ENCODE peak calls at places on chromosome X, in nine cellular contexts. W, D, H, X, T, M, Y, O and A are unnamed samples.

GRCh38 chrX:154730271-154730883 is 20.5 kb downstream of the GAB3 start:
- DNase-seq in W (peak; percentile 89), D (no peak), H (peak; percentile 81), X (peak; percentile 37), T (peak; percentile 74), M (peak; percentile 47), Y (no peak), O (no peak), A (no peak)

GRCh38 chrX:140712413-140713173 is 3.0 kb downstream of the LINC00632 start:
- DNase-seq in W (peak; percentile 34), D (peak; percentile 11), H (peak; percentile 65), X (peak; percentile 74), T (peak; percentile 78), M (peak; percentile 68), Y (no peak), O (peak; percentile 62), A (peak; percentile 46)

GRCh38 chrX:149490100-149490499 is 15.0 kb downstream of the IDS start:
- DNase-seq in W (peak; percentile 28), D (no peak), H (no peak), X (no peak), T (no peak), M (no peak), Y (no peak), O (no peak), A (no peak)

GRCh38 chrX:16592194-16592770 is 57.7 kb upstream of the S100G start:
- DNase-seq in W (no peak), D (no peak), H (no peak), X (no peak), T (no peak), M (no peak), Y (no peak), O (no peak), A (no peak)

GRCh38 chrX:134885336-134886016 is 105.3 kb upstream of the SMIM10 start:
- DNase-seq in W (no peak), D (no peak), H (peak; percentile 45), X (no peak), T (no peak), M (no peak), Y (no peak), O (no peak), A (no peak)

GRCh38 chrX:81779701-81780100 is 577.8 kb downstream of the SH3BGRL start:
- DNase-seq in W (no peak), D (no peak), H (peak; percentile 0), X (no peak), T (no peak), M (no peak), Y (no peak), O (no peak), A (no peak)

GRCh38 chrX:66126671-66127070 is 37.4 kb upstream of the HEPH start:
- DNase-seq in W (no peak), D (no peak), H (no peak), X (no peak), T (no peak), M (no peak), Y (no peak), O (no peak), A (no peak)

GRCh38 chrX:148629435-148629834 is 129.0 kb downstream of the AFF2 start:
- DNase-seq in W (no peak), D (no peak), H (peak; percentile 6), X (no peak), T (no peak), M (no peak), Y (no peak), O (no peak), A (no peak)

GRCh38 chrX:12401252-12401651 is 263.0 kb downstream of the FRMPD4 start:
- DNase-seq in W (no peak), D (no peak), H (no peak), X (no peak), T (no peak), M (no peak), Y (no peak), O (no peak), A (no peak)

GRCh38 chrX:2654436-2655340 is 36.4 kb upstream of the CD99 start:
- DNase-seq in W (no peak), D (peak; percentile 77), H (no peak), X (no peak), T (no peak), M (no peak), Y (no peak), O (no peak), A (no peak)

GRCh38 chrX:108736509-108737479 is at the start of gene IRS4:
- DNase-seq in W (no peak), D (no peak), H (peak; percentile 8), X (no peak), T (peak; percentile 73), M (peak; percentile 37), Y (peak; percentile 25), O (peak; percentile 62), A (no peak)

GRCh38 chrX:109848451-109849050 is 115.5 kb upstream of the ACSL4 start:
- DNase-seq in W (no peak), D (no peak), H (no peak), X (no peak), T (no peak), M (no peak), Y (no peak), O (no peak), A (no peak)

GRCh38 chrX:104566921-104567501 is 1.0 kb downstream of the IL1RAPL2 start:
- DNase-seq in W (no peak), D (no peak), H (no peak), X (no peak), T (no peak), M (no peak), Y (no peak), O (peak; percentile 14), A (no peak)

GRCh38 chrX:9586992-9587392 is 122.1 kb downstream of the TBL1X start:
- DNase-seq in W (no peak), D (no peak), H (no peak), X (no peak), T (no peak), M (no peak), Y (no peak), O (no peak), A (no peak)

DNA sequence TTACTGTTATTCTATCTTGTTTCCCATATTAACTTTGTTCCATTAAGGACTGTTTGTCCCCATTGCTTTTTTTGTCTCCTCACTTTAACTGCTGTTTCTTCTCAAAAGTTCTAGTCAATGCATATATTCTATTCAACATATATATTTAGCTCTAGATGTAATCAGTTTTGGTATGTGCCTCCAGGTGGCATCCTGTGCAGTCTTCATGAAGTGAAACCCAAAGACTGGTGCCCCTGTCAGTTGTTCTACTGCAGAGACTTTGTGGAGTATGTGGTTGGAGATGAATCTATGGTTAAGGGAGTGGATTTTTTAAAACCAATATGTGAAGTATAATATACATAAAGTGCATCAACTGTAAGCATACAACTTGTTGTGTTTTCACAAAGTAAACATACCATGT is 57.0 kb downstream of the VAMP7 start:
- DNase-seq in W (no peak), D (no peak), H (no peak), X (no peak), T (no peak), M (no peak), Y (no peak), O (no peak), A (no peak)
- TF ChIP-seq CTCF in W (no peak), D (no peak), H (no peak), X (no peak), T (no peak), M (no peak), Y (no peak), O (no peak), A (no peak)

GRCh38 chrX:85365370-85365995 is 14.0 kb downstream of the POF1B start:
- DNase-seq in W (no peak), D (no peak), H (no peak), X (no peak), T (no peak), M (no peak), Y (no peak), O (peak; percentile 2), A (no peak)
- TF ChIP-seq CTCF in W (no peak), D (no peak), H (no peak), X (no peak), T (no peak), M (no peak), Y (no peak), O (no peak), A (no peak)

DNA sequence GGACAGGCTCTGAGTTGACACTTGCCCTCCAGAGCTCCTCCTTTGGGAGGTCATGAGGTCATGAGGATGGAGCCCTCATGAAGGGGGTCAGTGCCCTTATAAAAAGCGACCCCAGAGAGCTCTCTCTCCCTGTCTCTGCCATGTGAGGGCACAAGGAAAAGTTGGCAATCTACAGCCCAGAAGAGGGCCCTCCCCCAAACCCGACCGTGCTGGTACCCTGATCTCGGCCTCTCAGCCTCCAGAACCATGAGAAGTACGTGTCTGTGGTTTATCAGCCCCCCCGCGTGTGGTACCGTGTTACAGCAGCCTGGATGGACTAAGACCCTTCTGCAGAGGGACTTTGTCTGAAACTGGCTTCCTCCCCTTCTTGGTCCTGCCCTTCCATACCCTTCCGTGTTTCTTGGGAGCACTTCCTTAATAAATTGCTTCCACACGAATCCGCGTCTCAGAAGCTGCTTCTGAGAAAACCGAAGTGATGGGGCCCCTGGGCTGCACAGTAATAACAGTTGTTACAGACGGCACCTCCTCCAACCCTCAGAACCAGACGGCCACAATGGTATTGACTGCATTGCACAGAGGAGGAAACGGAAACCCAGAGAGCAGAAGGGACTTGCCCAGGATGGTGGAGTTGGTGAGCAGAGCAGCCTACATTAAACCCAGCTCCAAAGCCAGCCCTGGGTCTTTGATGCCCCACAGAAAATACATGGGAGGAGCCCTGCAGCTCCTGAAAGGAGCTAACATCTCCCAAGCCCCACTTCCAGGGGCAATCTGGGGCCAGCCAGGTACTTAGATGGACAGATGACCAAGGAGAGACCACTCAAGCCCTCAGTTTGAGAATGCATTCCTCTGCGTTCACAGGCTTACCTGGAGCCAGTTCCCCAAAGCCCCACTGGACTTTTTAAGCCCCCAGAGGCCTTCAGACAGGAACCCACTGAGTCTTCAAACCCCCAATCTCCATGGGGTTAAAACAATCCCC is 242.7 kb downstream of the BCOR start:
- DNase-seq in W (no peak), D (peak; percentile 53), H (no peak), X (no peak), T (no peak), M (no peak), Y (peak; percentile 60), O (no peak), A (peak; percentile 89)
- TF ChIP-seq CTCF in W (no peak), D (no peak), H (no peak), X (no peak), T (no peak), M (no peak), Y (no peak), O (no peak), A (no peak)

GRCh38 chrX:13700380-13700779 is 11.5 kb downstream of the RAB9A start:
- DNase-seq in W (no peak), D (no peak), H (no peak), X (no peak), T (no peak), M (no peak), Y (no peak), O (no peak), A (no peak)
- TF ChIP-seq CTCF in W (no peak), D (no peak), H (no peak), X (no peak), T (no peak), M (no peak), Y (no peak), O (no peak), A (no peak)

GRCh38 chrX:107542500-107542899 is 85.8 kb upstream of the PRPS1 start:
- DNase-seq in W (peak; percentile 21), D (no peak), H (peak; percentile 51), X (peak; percentile 11), T (no peak), M (no peak), Y (no peak), O (no peak), A (no peak)
- TF ChIP-seq CTCF in W (peak; percentile 34), D (no peak), H (peak; percentile 9), X (peak; percentile 54), T (no peak), M (no peak), Y (peak; percentile 14), O (no peak), A (no peak)

GRCh38 chrX:68934421-68934820 is 105.6 kb downstream of the EFNB1 start:
- DNase-seq in W (no peak), D (peak; percentile 14), H (no peak), X (no peak), T (no peak), M (no peak), Y (no peak), O (no peak), A (no peak)
- TF ChIP-seq CTCF in W (no peak), D (no peak), H (no peak), X (no peak), T (no peak), M (no peak), Y (no peak), O (no peak), A (no peak)